ENCODE peak calls at places on chromosomes 2 and 18, in eight cellular contexts. J is amniotic epithelial cell; N is central memory CD8-positive, alpha-beta T cell; B is RPMI7951; P is HEK293T; Y is HCT116; U is heart right ventricle; A is hypothalamus. M is an unnamed sample.

GRCh38 chr2:223042704-223043118 is 9.3 kb upstream of the KCNE4 start:
- DNase-seq in J (peak; percentile 47), N (no peak), B (peak; percentile 59), P (no peak), Y (no peak), U (no peak), A (no peak), M (no peak)

GRCh38 chr2:144938308-144938709 is 418.4 kb upstream of the ZEB2 start:
- DNase-seq in J (peak; percentile 86), N (no peak), B (peak; percentile 92), P (no peak), Y (no peak), U (no peak), A (no peak), M (no peak)

GRCh38 chr2:110881908-110882307 is 149.5 kb downstream of the ACOXL start:
- DNase-seq in J (no peak), N (no peak), B (no peak), P (no peak), Y (no peak), U (no peak), A (no peak), M (peak; percentile 43)

GRCh38 chr2:209422191-209422754 is 1.6 kb upstream of the MAP2 start:
- DNase-seq in J (no peak), N (no peak), B (no peak), P (no peak), Y (no peak), U (no peak), A (no peak), M (no peak)

GRCh38 chr2:167404896-167405295 is 516.6 kb downstream of the XIRP2 start:
- DNase-seq in J (peak; percentile 60), N (no peak), B (peak; percentile 30), P (no peak), Y (no peak), U (no peak), A (no peak), M (no peak)

GRCh38 chr2:46363535-46364170 is 66.4 kb downstream of the EPAS1 start:
- DNase-seq in J (peak; percentile 63), N (no peak), B (peak; percentile 69), P (no peak), Y (no peak), U (no peak), A (no peak), M (peak; percentile 21)

GRCh38 chr2:231359948-231360347 is 35.6 kb upstream of the B3GNT7 start:
- DNase-seq in J (no peak), N (no peak), B (no peak), P (no peak), Y (no peak), U (no peak), A (no peak), M (no peak)

GRCh38 chr2:210814626-210815025 is 258.2 kb downstream of the CPS1 start:
- DNase-seq in J (peak; percentile 3), N (no peak), B (no peak), P (no peak), Y (no peak), U (no peak), A (no peak), M (no peak)

GRCh38 chr2:117703868-117704267 is 110.6 kb upstream of the DDX18 start:
- DNase-seq in J (no peak), N (no peak), B (no peak), P (no peak), Y (no peak), U (no peak), A (no peak), M (no peak)

GRCh38 chr18:60196818-60197217 is 175.8 kb downstream of the MC4R start:
- DNase-seq in J (no peak), N (no peak), B (no peak), P (no peak), Y (no peak), U (no peak), A (no peak), M (no peak)

GRCh38 chr2:103153580-103153979 is 391.7 kb downstream of the TMEM182 start:
- DNase-seq in J (no peak), N (no peak), B (no peak), P (no peak), Y (no peak), U (no peak), A (no peak), M (no peak)

GRCh38 chr2:260507-261161 is 3.2 kb downstream of the SH3YL1 start:
- DNase-seq in J (no peak), N (no peak), B (no peak), P (no peak), Y (no peak), U (no peak), A (no peak), M (no peak)

GRCh38 chr2:64404002-64404731 is 49.8 kb upstream of the LGALSL start:
- DNase-seq in J (peak; percentile 32), N (no peak), B (peak; percentile 77), P (no peak), Y (no peak), U (peak; percentile 87), A (peak; percentile 22), M (no peak)

GRCh38 chr2:119929537-119929936 is 83.3 kb upstream of the EPB41L5 start:
- DNase-seq in J (no peak), N (peak; percentile 18), B (no peak), P (no peak), Y (no peak), U (no peak), A (no peak), M (no peak)

GRCh38 chr2:201984800-201985525 is 48.7 kb upstream of the FZD7 start:
- DNase-seq in J (no peak), N (no peak), B (peak; percentile 74), P (no peak), Y (no peak), U (no peak), A (peak; percentile 34), M (no peak)

GRCh38 chr2:68420254-68420910 is 46.7 kb downstream of the FBXO48 start:
- DNase-seq in J (peak; percentile 50), N (no peak), B (no peak), P (no peak), Y (no peak), U (no peak), A (no peak), M (no peak)

GRCh38 chr2:184756885-184757284 is 158.6 kb downstream of the ZNF804A start:
- DNase-seq in J (peak; percentile 87), N (no peak), B (no peak), P (no peak), Y (no peak), U (no peak), A (no peak), M (no peak)

GRCh38 chr18:59140287-59140885 is 702 bp downstream of the SEC11C start:
- DNase-seq in J (peak; percentile 56), N (no peak), B (peak; percentile 43), P (peak; percentile 21), Y (no peak), U (no peak), A (peak; percentile 33), M (no peak)

GRCh38 chr2:205660521-205661124 is 21.7 kb upstream of the NRP2 start:
- DNase-seq in J (peak; percentile 62), N (no peak), B (peak; percentile 90), P (no peak), Y (no peak), U (no peak), A (no peak), M (peak; percentile 53)

GRCh38 chr2:159052157-159052561 is 83.7 kb downstream of the TANC1 start:
- DNase-seq in J (no peak), N (no peak), B (no peak), P (no peak), Y (no peak), U (no peak), A (no peak), M (no peak)

GRCh38 chr2:143937563-143938346 is 582.2 kb downstream of the ZEB2 start:
- DNase-seq in J (peak; percentile 3), N (no peak), B (no peak), P (peak; percentile 11), Y (no peak), U (no peak), A (no peak), M (peak; percentile 12)

GRCh38 chr2:38835015-38835601 is 40.6 kb downstream of the DHX57 start:
- DNase-seq in J (peak; percentile 15), N (no peak), B (peak; percentile 19), P (no peak), Y (peak; percentile 19), U (no peak), A (no peak), M (no peak)

GRCh38 chr18:35267161-35267651 is 22.8 kb downstream of the ZSCAN30 start:
- DNase-seq in J (peak; percentile 57), N (peak; percentile 45), B (peak; percentile 46), P (no peak), Y (no peak), U (peak; percentile 85), A (peak; percentile 70), M (peak; percentile 75)

GRCh38 chr18:8990276-8991031 is 112.0 kb upstream of the NDUFV2 start:
- DNase-seq in J (no peak), N (no peak), B (peak; percentile 75), P (no peak), Y (no peak), U (peak; percentile 40), A (no peak), M (no peak)

GRCh38 chr2:171792922-171793580 is 101.0 kb downstream of the SLC25A12 start:
- DNase-seq in J (no peak), N (no peak), B (no peak), P (no peak), Y (no peak), U (no peak), A (no peak), M (no peak)

GRCh38 chr2:126902859-126903258 is 4.2 kb downstream of the TEX51 start:
- DNase-seq in J (no peak), N (no peak), B (no peak), P (no peak), Y (no peak), U (no peak), A (no peak), M (no peak)

GRCh38 chr2:73984922-73985317 is 210 bp downstream of the TET3 start:
- DNase-seq in J (no peak), N (peak; percentile 54), B (no peak), P (peak; percentile 42), Y (no peak), U (peak; percentile 65), A (no peak), M (peak; percentile 69)

GRCh38 chr2:105144128-105144940 is 97.2 kb upstream of the GPR45 start:
- DNase-seq in J (no peak), N (no peak), B (no peak), P (no peak), Y (no peak), U (no peak), A (no peak), M (no peak)

GRCh38 chr2:101125374-101125773 is 25.8 kb downstream of the TBC1D8 start:
- DNase-seq in J (peak; percentile 78), N (no peak), B (peak; percentile 72), P (no peak), Y (peak; percentile 42), U (no peak), A (no peak), M (no peak)

GRCh38 chr18:7931763-7932162 is 364.6 kb downstream of the PTPRM start:
- DNase-seq in J (no peak), N (no peak), B (no peak), P (no peak), Y (no peak), U (no peak), A (no peak), M (no peak)

GRCh38 chr2:53859354-53860159 is at the start of gene GPR75:
- DNase-seq in J (peak; percentile 21), N (no peak), B (no peak), P (no peak), Y (no peak), U (peak; percentile 45), A (peak; percentile 50), M (no peak)